ENCODE peak calls at places on chromosomes 13 and 19, in eight cellular contexts. N is C1 segment of cervical spinal cord, H is BE2C, F is Right ventricle myocardium superior, W is tibial artery, T is GDM1, O is mammary epithelial cell, P is NCI-H1694 treated with DMSO at 0.1 percent for 48 hours. J is an unnamed sample.

GRCh38 chr19:47765522-47766358 is 12.8 kb upstream of the SELENOW start:
- DNase-seq in O (peak; percentile 39), W (no peak), N (peak; percentile 36), F (peak; percentile 83), T (peak; percentile 22), H (peak; percentile 88), P (peak; percentile 54), J (peak; percentile 11)

GRCh38 chr13:24632382-24633121 is 47.7 kb upstream of the ATP12A start:
- DNase-seq in O (peak; percentile 59), T (no peak), H (no peak), N (no peak), P (no peak), F (no peak), W (no peak), J (no peak)

GRCh38 chr13:102642029-102642428 is 45.2 kb downstream of the TPP2 start:
- DNase-seq in W (no peak), T (no peak), H (no peak), F (no peak), N (no peak), O (no peak), P (no peak), J (peak; percentile 99)

GRCh38 chr19:40366697-40367561 is 18.4 kb downstream of the PLD3 start:
- DNase-seq in F (no peak), P (no peak), H (peak; percentile 80), T (no peak), O (no peak), N (no peak), W (no peak), J (no peak)

GRCh38 chr19:42290523-42291436 is 11.2 kb upstream of the PRR19 start:
- DNase-seq in P (no peak), F (no peak), H (peak; percentile 91), W (no peak), T (peak; percentile 19), O (no peak), N (no peak), J (no peak)

GRCh38 chr19:6476155-6476895 is 5.3 kb downstream of the DENND1C start:
- DNase-seq in P (no peak), W (no peak), N (peak; percentile 25), O (peak; percentile 61), F (peak; percentile 66), H (peak; percentile 95), T (no peak), J (no peak)

GRCh38 chr13:46951516-46951915 is 54.7 kb upstream of the HTR2A start:
- DNase-seq in F (no peak), P (no peak), N (no peak), T (no peak), O (peak; percentile 95), H (no peak), W (no peak), J (no peak)

GRCh38 chr13:30619731-30620130 is 2.0 kb downstream of the USPL1 start:
- DNase-seq in W (no peak), H (no peak), N (no peak), O (no peak), T (no peak), F (no peak), P (no peak), J (no peak)

GRCh38 chr19:6674868-6675305 is 4.9 kb upstream of the TNFSF14 start:
- DNase-seq in T (peak; percentile 85), F (peak; percentile 65), O (peak; percentile 72), W (peak; percentile 58), H (no peak), P (no peak), N (peak; percentile 10), J (peak; percentile 29)

GRCh38 chr19:48484247-48484893 is 15.2 kb downstream of the CYTH2 start:
- DNase-seq in H (no peak), P (no peak), W (no peak), F (no peak), N (no peak), T (no peak), O (no peak), J (no peak)

GRCh38 chr13:107574517-107575215 is 640.7 kb downstream of the LIG4 start:
- DNase-seq in H (no peak), O (no peak), F (no peak), T (no peak), W (no peak), P (no peak), N (no peak), J (peak; percentile 48)

GRCh38 chr13:41199526-41199925 is 5.2 kb upstream of the KBTBD7 start:
- DNase-seq in P (no peak), F (no peak), T (no peak), N (no peak), O (no peak), H (no peak), W (no peak), J (peak; percentile 75)

GRCh38 chr19:40445006-40445312 is 824 bp upstream of the SERTAD3 start:
- DNase-seq in T (no peak), F (no peak), H (no peak), P (no peak), W (no peak), O (no peak), N (no peak), J (no peak)

GRCh38 chr13:30338331-30338851 is 31.0 kb upstream of the KATNAL1 start:
- DNase-seq in N (no peak), O (peak; percentile 41), F (no peak), H (no peak), W (no peak), T (no peak), P (no peak), J (no peak)